ENCODE peak calls at places on chromosomes 16 and 17, in seven cellular contexts. One of them, this sample, is unnamed.

GRCh38 chr17:40286473-40286872 is 1.2 kb upstream of the CDC6 start:
- DNase-seq in D341Med: no peak
- DNase-seq in HS-5: no peak
- DNase-seq in activated T-helper 1 cell treated with Interleukin-2 at 50 U/mL for 16 hours: no peak
- DNase-seq in HS-27A: no peak
- DNase-seq in stimulated activated CD4-positive, alpha-beta T cell treated with anti-CD3 and anti-CD28 coated beads, Interleukin-2, amount 100 ng/mL, for 24 hours: no peak
- DNase-seq in naive thymus-derived CD4-positive, alpha-beta T cell: no peak
- DNase-seq in this sample: no peak

GRCh38 chr16:1281517-1281916 is 25.6 kb downstream of the TPSD1 start:
- DNase-seq in HS-5: no peak
- DNase-seq in naive thymus-derived CD4-positive, alpha-beta T cell: no peak
- DNase-seq in D341Med: no peak
- DNase-seq in activated T-helper 1 cell treated with Interleukin-2 at 50 U/mL for 16 hours: no peak
- DNase-seq in stimulated activated CD4-positive, alpha-beta T cell treated with anti-CD3 and anti-CD28 coated beads, Interleukin-2, amount 100 ng/mL, for 24 hours: no peak
- DNase-seq in HS-27A: no peak
- DNase-seq in this sample: no peak

GRCh38 chr16:57266531-57267268 is 17.8 kb downstream of the PLLP start:
- DNase-seq in activated T-helper 1 cell treated with Interleukin-2 at 50 U/mL for 16 hours: peak
- DNase-seq in HS-27A: no peak
- DNase-seq in stimulated activated CD4-positive, alpha-beta T cell treated with anti-CD3 and anti-CD28 coated beads, Interleukin-2, amount 100 ng/mL, for 24 hours: peak
- DNase-seq in D341Med: peak
- DNase-seq in HS-5: no peak
- DNase-seq in naive thymus-derived CD4-positive, alpha-beta T cell: peak
- DNase-seq in this sample: no peak

GRCh38 chr17:57860414-57860999 is 10.7 kb upstream of the MRPS23 start:
- DNase-seq in stimulated activated CD4-positive, alpha-beta T cell treated with anti-CD3 and anti-CD28 coated beads, Interleukin-2, amount 100 ng/mL, for 24 hours: no peak
- DNase-seq in D341Med: peak
- DNase-seq in HS-27A: no peak
- DNase-seq in HS-5: no peak
- DNase-seq in naive thymus-derived CD4-positive, alpha-beta T cell: no peak
- DNase-seq in activated T-helper 1 cell treated with Interleukin-2 at 50 U/mL for 16 hours: no peak
- DNase-seq in this sample: no peak

GRCh38 chr16:69859105-69859969 is 91.8 kb upstream of the CLEC18A start:
- DNase-seq in D341Med: peak
- DNase-seq in stimulated activated CD4-positive, alpha-beta T cell treated with anti-CD3 and anti-CD28 coated beads, Interleukin-2, amount 100 ng/mL, for 24 hours: no peak
- DNase-seq in HS-5: no peak
- DNase-seq in naive thymus-derived CD4-positive, alpha-beta T cell: no peak
- DNase-seq in activated T-helper 1 cell treated with Interleukin-2 at 50 U/mL for 16 hours: no peak
- DNase-seq in HS-27A: no peak
- DNase-seq in this sample: no peak

GRCh38 chr16:86213427-86214205 is 296.7 kb upstream of the FOXF1 start:
- DNase-seq in stimulated activated CD4-positive, alpha-beta T cell treated with anti-CD3 and anti-CD28 coated beads, Interleukin-2, amount 100 ng/mL, for 24 hours: no peak
- DNase-seq in HS-27A: no peak
- DNase-seq in activated T-helper 1 cell treated with Interleukin-2 at 50 U/mL for 16 hours: no peak
- DNase-seq in HS-5: no peak
- DNase-seq in naive thymus-derived CD4-positive, alpha-beta T cell: no peak
- DNase-seq in D341Med: no peak
- DNase-seq in this sample: no peak

GRCh38 chr16:20873331-20873730 is 26.8 kb downstream of the DCUN1D3 start:
- DNase-seq in HS-5: no peak
- DNase-seq in HS-27A: no peak
- DNase-seq in stimulated activated CD4-positive, alpha-beta T cell treated with anti-CD3 and anti-CD28 coated beads, Interleukin-2, amount 100 ng/mL, for 24 hours: no peak
- DNase-seq in D341Med: no peak
- DNase-seq in naive thymus-derived CD4-positive, alpha-beta T cell: no peak
- DNase-seq in activated T-helper 1 cell treated with Interleukin-2 at 50 U/mL for 16 hours: no peak
- DNase-seq in this sample: no peak

GRCh38 chr17:28842282-28843012 is at the start of gene FAM222B:
- DNase-seq in activated T-helper 1 cell treated with Interleukin-2 at 50 U/mL for 16 hours: peak
- DNase-seq in stimulated activated CD4-positive, alpha-beta T cell treated with anti-CD3 and anti-CD28 coated beads, Interleukin-2, amount 100 ng/mL, for 24 hours: peak
- DNase-seq in D341Med: peak
- DNase-seq in HS-5: peak
- DNase-seq in naive thymus-derived CD4-positive, alpha-beta T cell: peak
- DNase-seq in HS-27A: peak
- DNase-seq in this sample: peak

GRCh38 chr16:29993903-29994612 is 1.4 kb downstream of the HIRIP3 start:
- DNase-seq in activated T-helper 1 cell treated with Interleukin-2 at 50 U/mL for 16 hours: no peak
- DNase-seq in HS-27A: no peak
- DNase-seq in naive thymus-derived CD4-positive, alpha-beta T cell: no peak
- DNase-seq in D341Med: no peak
- DNase-seq in HS-5: no peak
- DNase-seq in stimulated activated CD4-positive, alpha-beta T cell treated with anti-CD3 and anti-CD28 coated beads, Interleukin-2, amount 100 ng/mL, for 24 hours: no peak
- DNase-seq in this sample: no peak

GRCh38 chr16:17446661-17447060 is 24.1 kb downstream of the XYLT1 start:
- DNase-seq in activated T-helper 1 cell treated with Interleukin-2 at 50 U/mL for 16 hours: no peak
- DNase-seq in stimulated activated CD4-positive, alpha-beta T cell treated with anti-CD3 and anti-CD28 coated beads, Interleukin-2, amount 100 ng/mL, for 24 hours: no peak
- DNase-seq in HS-27A: no peak
- DNase-seq in D341Med: no peak
- DNase-seq in HS-5: no peak
- DNase-seq in naive thymus-derived CD4-positive, alpha-beta T cell: no peak
- DNase-seq in this sample: no peak

GRCh38 chr17:58969156-58969555 is 137.5 kb downstream of the TRIM37 start:
- DNase-seq in D341Med: no peak
- DNase-seq in HS-27A: no peak
- DNase-seq in stimulated activated CD4-positive, alpha-beta T cell treated with anti-CD3 and anti-CD28 coated beads, Interleukin-2, amount 100 ng/mL, for 24 hours: no peak
- DNase-seq in HS-5: no peak
- DNase-seq in activated T-helper 1 cell treated with Interleukin-2 at 50 U/mL for 16 hours: no peak
- DNase-seq in naive thymus-derived CD4-positive, alpha-beta T cell: no peak
- DNase-seq in this sample: no peak

GRCh38 chr17:77269696-77270681 is 129.2 kb downstream of the SEC14L1 start:
- DNase-seq in HS-27A: no peak
- DNase-seq in D341Med: peak
- DNase-seq in activated T-helper 1 cell treated with Interleukin-2 at 50 U/mL for 16 hours: no peak
- DNase-seq in stimulated activated CD4-positive, alpha-beta T cell treated with anti-CD3 and anti-CD28 coated beads, Interleukin-2, amount 100 ng/mL, for 24 hours: no peak
- DNase-seq in HS-5: no peak
- DNase-seq in naive thymus-derived CD4-positive, alpha-beta T cell: no peak
- DNase-seq in this sample: no peak

GRCh38 chr17:74185786-74186185 is 17.7 kb upstream of the RPL38 start:
- DNase-seq in stimulated activated CD4-positive, alpha-beta T cell treated with anti-CD3 and anti-CD28 coated beads, Interleukin-2, amount 100 ng/mL, for 24 hours: no peak
- DNase-seq in HS-5: no peak
- DNase-seq in naive thymus-derived CD4-positive, alpha-beta T cell: no peak
- DNase-seq in activated T-helper 1 cell treated with Interleukin-2 at 50 U/mL for 16 hours: no peak
- DNase-seq in D341Med: no peak
- DNase-seq in HS-27A: no peak
- DNase-seq in this sample: no peak

GRCh38 chr17:68195667-68196393 is 52.0 kb upstream of the AMZ2 start:
- DNase-seq in D341Med: peak
- DNase-seq in HS-5: no peak
- DNase-seq in activated T-helper 1 cell treated with Interleukin-2 at 50 U/mL for 16 hours: no peak
- DNase-seq in HS-27A: no peak
- DNase-seq in stimulated activated CD4-positive, alpha-beta T cell treated with anti-CD3 and anti-CD28 coated beads, Interleukin-2, amount 100 ng/mL, for 24 hours: no peak
- DNase-seq in naive thymus-derived CD4-positive, alpha-beta T cell: peak
- DNase-seq in this sample: no peak

GRCh38 chr17:80856863-80857488 is 134.7 kb upstream of the CHMP6 start:
- DNase-seq in D341Med: no peak
- DNase-seq in stimulated activated CD4-positive, alpha-beta T cell treated with anti-CD3 and anti-CD28 coated beads, Interleukin-2, amount 100 ng/mL, for 24 hours: no peak
- DNase-seq in HS-5: no peak
- DNase-seq in activated T-helper 1 cell treated with Interleukin-2 at 50 U/mL for 16 hours: no peak
- DNase-seq in HS-27A: no peak
- DNase-seq in naive thymus-derived CD4-positive, alpha-beta T cell: no peak
- DNase-seq in this sample: no peak

GRCh38 chr17:81706757-81707624 is 3.8 kb downstream of the MRPL12 start:
- DNase-seq in naive thymus-derived CD4-positive, alpha-beta T cell: no peak
- DNase-seq in D341Med: no peak
- DNase-seq in HS-27A: no peak
- DNase-seq in HS-5: no peak
- DNase-seq in activated T-helper 1 cell treated with Interleukin-2 at 50 U/mL for 16 hours: no peak
- DNase-seq in stimulated activated CD4-positive, alpha-beta T cell treated with anti-CD3 and anti-CD28 coated beads, Interleukin-2, amount 100 ng/mL, for 24 hours: no peak
- DNase-seq in this sample: no peak

GRCh38 chr17:62591323-62591722 is 36.1 kb upstream of the MRC2 start:
- DNase-seq in HS-5: no peak
- DNase-seq in activated T-helper 1 cell treated with Interleukin-2 at 50 U/mL for 16 hours: no peak
- DNase-seq in D341Med: no peak
- DNase-seq in naive thymus-derived CD4-positive, alpha-beta T cell: no peak
- DNase-seq in stimulated activated CD4-positive, alpha-beta T cell treated with anti-CD3 and anti-CD28 coated beads, Interleukin-2, amount 100 ng/mL, for 24 hours: no peak
- DNase-seq in HS-27A: no peak
- DNase-seq in this sample: no peak

GRCh38 chr16:58866935-58867334 is 132.8 kb upstream of the GOT2 start:
- DNase-seq in activated T-helper 1 cell treated with Interleukin-2 at 50 U/mL for 16 hours: no peak
- DNase-seq in stimulated activated CD4-positive, alpha-beta T cell treated with anti-CD3 and anti-CD28 coated beads, Interleukin-2, amount 100 ng/mL, for 24 hours: no peak
- DNase-seq in HS-27A: no peak
- DNase-seq in naive thymus-derived CD4-positive, alpha-beta T cell: no peak
- DNase-seq in D341Med: no peak
- DNase-seq in HS-5: no peak
- DNase-seq in this sample: no peak